ENCODE peak calls at places on chromosomes 11 and 22, in seven cellular contexts. J, T, Q, N, S, Y and D are unnamed samples.

GRCh38 chr11:49995559-49995958 is 13.2 kb upstream of the OR4C12 start:
- DNase-seq in S (peak; percentile 63), Q (peak; percentile 26), T (no peak), Y (no peak), N (no peak), J (peak; percentile 13), D (no peak)

GRCh38 chr11:128686045-128686741 is 7.7 kb upstream of the FLI1 start:
- DNase-seq in S (no peak), J (no peak), Y (no peak), N (no peak), T (no peak), Q (no peak), D (no peak)

GRCh38 chr22:39481595-39481994 is 20.5 kb upstream of the MIEF1 start:
- DNase-seq in J (no peak), S (no peak), N (no peak), Q (no peak), T (no peak), Y (no peak), D (no peak)

GRCh38 chr11:117058761-117059233 is 39.4 kb downstream of the SIK3 start:
- DNase-seq in Y (no peak), S (peak; percentile 87), N (no peak), T (no peak), Q (no peak), J (no peak), D (no peak)

GRCh38 chr11:60957188-60957587 is 5.2 kb upstream of the SLC15A3 start:
- DNase-seq in Q (no peak), T (no peak), J (no peak), N (no peak), S (peak; percentile 74), Y (no peak), D (no peak)

GRCh38 chr11:128421577-128421976 is 165.8 kb downstream of the ETS1 start:
- DNase-seq in N (no peak), Y (no peak), T (no peak), J (no peak), S (peak; percentile 80), Q (no peak), D (no peak)

GRCh38 chr22:21693999-21694341 is 28.2 kb downstream of the PPIL2 start:
- DNase-seq in Y (no peak), N (no peak), Q (no peak), S (no peak), T (no peak), J (no peak), D (no peak)

GRCh38 chr11:116888884-116889549 is 51.6 kb upstream of the APOA1 start:
- DNase-seq in S (no peak), J (no peak), Y (no peak), N (no peak), T (no peak), Q (no peak), D (no peak)

GRCh38 chr11:69697861-69698260 is 6.0 kb downstream of the FGF19 start:
- DNase-seq in T (no peak), N (no peak), Q (no peak), Y (no peak), S (no peak), J (no peak), D (no peak)

GRCh38 chr22:30221121-30221992 is 25.2 kb downstream of the LIF start:
- DNase-seq in S (no peak), T (no peak), N (no peak), Q (no peak), Y (no peak), J (no peak), D (no peak)

GRCh38 chr11:134939905-134940304 is 527.9 kb upstream of the B3GAT1 start:
- DNase-seq in S (no peak), N (peak; percentile 25), Q (no peak), Y (no peak), J (peak; percentile 67), T (no peak), D (peak; percentile 83)

GRCh38 chr22:46122511-46122971 is 27.8 kb upstream of the PPARA start:
- DNase-seq in Y (no peak), N (peak; percentile 83), J (peak; percentile 84), S (peak; percentile 62), Q (peak; percentile 83), T (peak; percentile 90), D (peak; percentile 93)

GRCh38 chr11:106012744-106013143 is 9.3 kb downstream of the MSANTD4 start:
- DNase-seq in Q (no peak), S (peak; percentile 82), N (no peak), J (no peak), Y (no peak), T (no peak), D (no peak)

GRCh38 chr22:20524004-20524481 is 16.6 kb downstream of the MED15 start:
- DNase-seq in Q (no peak), Y (no peak), N (no peak), T (no peak), J (no peak), S (no peak), D (no peak)

GRCh38 chr11:77193915-77194830 is 66.1 kb downstream of the MYO7A start:
- DNase-seq in T (no peak), Q (no peak), N (no peak), Y (no peak), S (no peak), J (no peak), D (no peak)

GRCh38 chr11:77190331-77191075 is 62.5 kb downstream of the MYO7A start:
- DNase-seq in Y (no peak), N (no peak), S (no peak), J (no peak), T (no peak), Q (no peak), D (no peak)

GRCh38 chr11:77191429-77191822 is 63.4 kb downstream of the MYO7A start:
- DNase-seq in S (no peak), N (no peak), Q (peak; percentile 55), T (no peak), J (no peak), Y (no peak), D (no peak)

GRCh38 chr11:77193167-77193566 is 65.1 kb downstream of the MYO7A start:
- DNase-seq in N (no peak), S (no peak), Q (no peak), J (no peak), Y (no peak), T (no peak), D (no peak)

GRCh38 chr11:77191823-77192495 is 63.9 kb downstream of the MYO7A start:
- DNase-seq in T (no peak), Y (no peak), J (peak; percentile 86), Q (peak; percentile 98), S (peak; percentile 9), N (peak; percentile 29), D (no peak)
- TF ChIP-seq CTCF in T (no peak), Y (no peak), J (peak; percentile 79), Q (peak; percentile 95), S (peak; percentile 37), N (peak; percentile 48), D (peak; percentile 36)

DNA sequence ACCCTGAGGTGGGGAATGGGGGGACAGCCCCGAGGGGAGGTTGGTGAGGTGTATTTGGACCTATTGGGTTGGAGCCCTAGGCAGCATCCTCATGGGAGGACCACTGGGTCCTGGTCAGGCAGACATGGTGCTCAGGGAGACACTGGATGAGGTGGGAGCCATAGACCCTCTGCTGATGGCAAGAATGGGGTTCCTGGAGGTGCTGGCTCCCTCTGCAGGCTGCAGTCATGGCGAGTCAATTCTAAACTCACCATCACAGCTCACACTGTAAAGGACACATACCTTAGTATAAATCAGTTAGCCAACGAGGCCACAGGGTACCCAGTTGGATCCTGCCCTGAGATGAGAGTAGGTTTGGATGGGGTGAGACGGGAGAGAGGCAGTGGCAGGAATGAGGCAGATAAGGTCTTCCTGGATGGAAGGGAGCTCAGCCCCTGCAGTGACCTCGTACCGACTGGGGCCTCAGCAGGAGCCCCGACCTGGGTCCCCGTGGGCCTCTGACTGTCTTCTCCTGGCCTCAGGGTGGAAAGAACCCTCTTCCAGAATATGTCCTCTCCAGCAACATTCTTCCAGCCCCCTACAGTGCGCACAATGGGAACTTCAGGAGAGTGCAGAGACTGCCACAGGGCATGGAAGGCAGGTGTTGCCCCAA is 1.7 kb upstream of the GAB4 start:
- DNase-seq in N (no peak), T (no peak), J (no peak), Y (no peak), S (no peak), Q (no peak), D (no peak)
- TF ChIP-seq CTCF in N (no peak), T (no peak), J (no peak), Y (no peak), S (no peak), Q (no peak), D (no peak)

DNA sequence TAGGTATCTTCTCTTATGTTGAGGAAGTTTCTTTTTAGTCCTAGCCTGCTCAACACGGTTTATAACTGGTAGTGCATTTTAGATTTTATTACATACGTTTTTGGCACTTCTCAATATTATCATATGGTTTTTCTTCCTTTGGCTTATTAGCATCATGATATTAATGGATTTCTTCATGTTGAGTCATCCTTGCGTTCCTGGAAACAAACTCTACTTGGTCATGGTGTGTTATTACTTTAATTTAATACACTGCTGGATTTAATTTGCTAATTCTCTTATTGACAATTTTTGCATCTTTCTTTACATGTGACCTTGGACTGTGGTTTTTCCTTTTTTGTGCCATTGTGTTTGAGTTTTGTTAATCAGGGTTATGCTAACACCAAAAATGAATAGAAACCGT is 20.5 kb downstream of the IGF2 start:
- DNase-seq in Q (no peak), Y (no peak), J (no peak), N (no peak), S (no peak), T (no peak), D (no peak)
- TF ChIP-seq CTCF in Q (no peak), Y (no peak), J (no peak), N (no peak), S (no peak), T (no peak), D (no peak)

DNA sequence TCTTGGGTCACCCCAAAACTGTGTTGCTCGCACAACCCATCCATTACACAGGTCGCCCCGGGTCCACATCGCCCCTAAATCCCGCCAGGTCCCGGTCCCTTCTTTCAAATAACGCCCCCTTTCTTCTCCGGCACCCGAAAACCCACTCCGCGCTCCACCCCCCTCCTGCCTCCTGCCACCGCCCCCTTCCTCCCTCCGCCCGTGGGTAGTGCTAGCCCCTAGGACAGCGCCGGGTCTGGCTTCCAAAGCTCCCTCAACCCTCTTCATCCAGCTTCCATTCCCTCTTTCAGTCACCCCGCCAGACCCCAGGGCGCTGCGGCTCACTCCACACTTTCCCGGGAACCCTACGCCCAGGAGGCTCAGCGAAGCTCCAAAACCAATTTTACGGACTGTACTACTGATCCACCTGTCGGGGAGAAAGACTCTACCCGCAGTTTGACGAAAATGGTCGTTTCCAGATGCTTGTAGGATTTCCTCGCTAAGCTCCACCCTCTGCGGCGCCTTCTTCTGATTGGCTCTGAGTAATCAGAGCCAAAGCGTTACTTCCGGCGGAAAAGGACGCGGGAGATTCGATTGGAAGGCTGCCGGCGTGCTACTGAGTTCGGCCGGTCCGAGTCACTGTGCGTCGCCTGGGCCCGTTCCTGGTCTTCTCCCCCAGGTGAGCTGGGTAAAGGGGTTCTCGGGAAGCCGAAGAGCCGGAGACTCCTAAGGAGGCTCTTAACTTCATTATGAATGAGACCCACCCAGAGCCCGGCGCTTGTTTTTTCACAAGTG is at the start of gene DDIAS:
- DNase-seq in Q (peak; percentile 86), T (peak; percentile 97), J (peak; percentile 91), N (peak; percentile 89), S (peak; percentile 97), Y (peak; percentile 99), D (peak; percentile 95)
- TF ChIP-seq CTCF in Q (no peak), T (no peak), J (no peak), N (no peak), S (no peak), Y (no peak), D (no peak)

DNA sequence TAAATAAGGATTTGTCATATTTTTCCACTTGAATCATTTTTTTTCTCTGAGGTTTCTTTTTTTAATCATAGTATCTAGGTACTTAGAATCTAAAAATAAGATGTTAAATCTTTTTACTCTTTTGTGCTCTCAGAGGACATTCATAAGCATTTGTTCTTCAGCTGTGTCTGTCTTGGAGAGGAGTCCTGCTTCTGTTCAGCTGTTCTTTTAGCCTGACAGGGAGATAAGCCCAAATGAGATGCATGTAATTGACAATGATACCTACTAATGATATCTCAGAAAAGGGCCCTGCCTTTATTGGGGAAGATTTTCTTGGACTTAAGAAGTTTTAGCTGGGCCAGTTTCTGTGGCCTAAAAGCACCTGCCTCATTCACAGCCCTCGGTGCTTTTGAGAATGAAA is 156.9 kb downstream of the NCAM1 start:
- DNase-seq in T (no peak), Y (no peak), S (no peak), N (no peak), Q (no peak), J (no peak), D (no peak)
- TF ChIP-seq CTCF in T (no peak), Y (no peak), S (no peak), N (no peak), Q (no peak), J (no peak), D (no peak)